ENCODE peak calls at places on chromosomes 12 and 14, in eight cellular contexts. H is tibial nerve, X is mucosa of descending colon, Z is WERI-Rb-1, M is fibroblast of lung, V is A549, C is cardiac muscle cell, R is MG63. Y is an unnamed sample.

GRCh38 chr14:64637735-64638473 is 66.3 kb upstream of the PLEKHG3 start:
- DNase-seq in Z (no peak), H (no peak), M (no peak), C (peak; percentile 73), X (no peak), V (no peak), R (no peak), Y (no peak)

GRCh38 chr12:57569858-57570257 is 20.0 kb downstream of the KIF5A start:
- DNase-seq in C (no peak), Z (no peak), M (no peak), H (no peak), X (no peak), V (no peak), R (no peak), Y (no peak)

GRCh38 chr12:24198070-24198469 is 248.6 kb upstream of the SOX5 start:
- DNase-seq in V (no peak), Z (no peak), C (no peak), H (no peak), R (no peak), M (peak; percentile 88), X (no peak), Y (no peak)

GRCh38 chr12:132723764-132724140 is 13.1 kb downstream of the PGAM5 start:
- DNase-seq in C (peak; percentile 73), Z (no peak), H (no peak), M (peak; percentile 86), V (no peak), X (no peak), R (no peak), Y (no peak)

GRCh38 chr14:61927521-61927920 is 165.3 kb downstream of the SNAPC1 start:
- DNase-seq in M (peak; percentile 87), V (no peak), R (no peak), H (no peak), X (no peak), C (peak; percentile 4), Z (no peak), Y (no peak)

GRCh38 chr12:94112116-94112515 is 36.3 kb upstream of the PLXNC1 start:
- DNase-seq in V (no peak), H (no peak), Z (no peak), M (no peak), X (no peak), C (no peak), R (no peak), Y (no peak)

GRCh38 chr14:79418649-79419415 is 792.5 kb downstream of the DIO2 start:
- DNase-seq in H (no peak), X (no peak), V (no peak), R (no peak), C (no peak), M (no peak), Z (no peak), Y (no peak)

GRCh38 chr14:97276573-97276972 is 479.4 kb downstream of the VRK1 start:
- DNase-seq in C (no peak), V (no peak), H (no peak), Z (no peak), X (no peak), R (peak; percentile 43), M (peak; percentile 31), Y (no peak)

GRCh38 chr14:50036211-50036610 is 80.2 kb downstream of the VCPKMT start:
- DNase-seq in C (no peak), H (no peak), V (no peak), Z (no peak), X (no peak), R (no peak), M (no peak), Y (no peak)

GRCh38 chr12:29389295-29389919 is 8.4 kb upstream of the ERGIC2 start:
- DNase-seq in V (no peak), M (no peak), H (no peak), C (peak; percentile 4), R (no peak), X (no peak), Z (no peak), Y (no peak)

DNA sequence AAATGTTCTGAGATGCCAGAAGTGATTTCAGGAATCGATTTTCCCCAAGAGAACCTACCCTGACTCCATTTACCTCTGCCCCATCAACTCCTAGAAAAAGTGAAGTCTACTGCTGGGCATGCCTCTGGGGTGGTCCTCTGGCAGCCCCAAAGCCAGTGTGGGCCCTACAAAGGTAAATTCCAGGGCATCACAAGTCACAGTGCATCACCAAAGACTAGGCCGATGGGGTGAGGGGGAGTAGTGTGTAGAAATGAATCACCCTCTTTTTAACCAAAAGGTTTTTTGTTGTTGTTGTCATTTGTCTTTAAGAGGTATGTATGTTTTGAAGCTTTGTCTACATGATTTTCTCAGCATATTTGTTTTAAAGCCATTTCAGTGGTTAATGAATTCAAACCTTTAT is 46.4 kb upstream of the RTRAF start:
- DNase-seq in C (no peak), R (no peak), M (no peak), Z (no peak), H (no peak), X (no peak), V (no peak), Y (no peak)
- H3K9me3 ChIP-seq in C (no peaks in the 10 kb centered on the region), R (no peaks in the 10 kb centered on the region), M (no peaks in the 10 kb centered on the region), Z (peaks cover 5% of the 10 kb centered on the region), H (no peaks in the 10 kb centered on the region), X (no peaks in the 10 kb centered on the region), V (peaks cover 4% of the 10 kb centered on the region), Y (no peaks in the 10 kb centered on the region)

GRCh38 chr12:122202017-122202416 is 1.5 kb upstream of the B3GNT4 start:
- DNase-seq in R (no peak), H (no peak), Z (no peak), X (no peak), M (no peak), V (no peak), C (no peak), Y (no peak)

GRCh38 chr12:122201381-122201780 is 2.1 kb upstream of the B3GNT4 start:
- DNase-seq in H (no peak), R (no peak), V (no peak), M (no peak), Z (no peak), X (no peak), C (no peak), Y (no peak)

GRCh38 chr12:122203301-122203967 is at the start of gene B3GNT4:
- DNase-seq in V (peak; percentile 79), Z (peak; percentile 75), H (no peak), M (peak; percentile 47), X (peak; percentile 76), C (peak; percentile 58), R (peak; percentile 70), Y (no peak)

GRCh38 chr12:122199484-122200355 is 3.8 kb upstream of the B3GNT4 start:
- DNase-seq in M (no peak), C (no peak), R (no peak), X (no peak), H (no peak), V (no peak), Z (no peak), Y (no peak)

GRCh38 chr12:122200541-122201175 is 2.9 kb upstream of the B3GNT4 start:
- DNase-seq in M (no peak), H (no peak), R (no peak), C (no peak), V (no peak), Z (peak; percentile 21), X (no peak), Y (no peak)
- H3K4me3 ChIP-seq in M (no peak overlapping the region), H (no peak overlapping the region), R (no peak overlapping the region), C (no peak overlapping the region), V (no peak overlapping the region), Z (no peak overlapping the region), X (no peak overlapping the region), Y (no peak overlapping the region)

GRCh38 chr14:104317975-104318557 is 179.7 kb downstream of the KIF26A start:
- DNase-seq in M (no peak), V (no peak), X (no peak), R (no peak), C (no peak), H (no peak), Z (no peak), Y (no peak)

GRCh38 chr14:104316723-104317499 is 178.5 kb downstream of the KIF26A start:
- DNase-seq in Z (no peak), X (no peak), V (no peak), H (no peak), C (no peak), R (no peak), M (no peak), Y (no peak)

GRCh38 chr14:104318558-104319488 is 180.4 kb downstream of the KIF26A start:
- DNase-seq in X (no peak), V (no peak), C (no peak), Z (no peak), H (no peak), R (no peak), M (no peak), Y (peak; percentile 43)

GRCh38 chr14:104316121-104316722 is 177.8 kb downstream of the KIF26A start:
- DNase-seq in C (no peak), Z (no peak), X (peak; percentile 59), H (no peak), M (no peak), R (no peak), V (no peak), Y (peak; percentile 58)

GRCh38 chr14:104317500-104317805 is 179.1 kb downstream of the KIF26A start:
- DNase-seq in Z (no peak), C (no peak), H (no peak), M (no peak), X (no peak), R (no peak), V (no peak), Y (peak; percentile 42)
- H3K9me3 ChIP-seq in Z (no peaks in the 10 kb centered on the region), C (no peaks in the 10 kb centered on the region), H (no peaks in the 10 kb centered on the region), M (no peaks in the 10 kb centered on the region), X (no peaks in the 10 kb centered on the region), R (no peaks in the 10 kb centered on the region), V (no peaks in the 10 kb centered on the region), Y (no peaks in the 10 kb centered on the region)

DNA sequence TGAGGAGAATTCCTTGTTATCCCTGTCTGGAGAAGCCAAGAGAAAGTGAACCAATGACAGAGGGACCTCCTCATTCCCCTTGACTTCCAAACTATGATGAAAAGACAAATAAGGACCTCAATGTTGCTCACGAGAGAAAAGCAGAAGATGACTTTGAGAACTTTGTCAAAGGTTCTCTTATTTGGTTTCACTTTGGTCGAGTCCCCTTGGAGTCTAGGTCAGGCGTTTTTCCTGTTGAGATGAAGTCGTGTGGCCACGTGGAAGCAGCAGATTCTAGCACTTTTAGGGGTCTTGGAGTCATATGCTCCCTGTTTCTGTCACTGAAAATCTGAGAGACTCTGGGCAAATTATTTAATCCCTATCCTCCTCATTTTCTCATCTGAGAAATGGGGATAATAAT is 33.8 kb upstream of the COL2A1 start:
- DNase-seq in X (no peak), Z (no peak), M (no peak), R (no peak), H (no peak), C (no peak), V (no peak), Y (no peak)
- H3K4me3 ChIP-seq in X (no peak overlapping the region), Z (no peak overlapping the region), M (no peak overlapping the region), R (no peak overlapping the region), H (no peak overlapping the region), C (no peak overlapping the region), V (no peak overlapping the region), Y (no peak overlapping the region)

Y was measured in ascending aorta.